ENCODE peak calls at places on chromosomes 11 and 22, in ten cellular contexts. One of them, this sample, is unnamed.
A peak's percentile ranks its signal among the peaks of the same experiment; 100 is the strongest.

GRCh38 chr11:17770048-17770652 is 35.6 kb downstream of the KCNC1 start:
- DNase-seq in heart right ventricle: no peak
- DNase-seq in ovary: no peak
- DNase-seq in fibroblast of the aortic adventitia: no peak
- DNase-seq in fibroblast of pulmonary artery: no peak
- DNase-seq in epithelial cell of proximal tubule: no peak
- DNase-seq in GM23338: peak; percentile 60
- DNase-seq in cardiac fibroblast: no peak
- DNase-seq in HFF-Myc: no peak
- DNase-seq in A549: peak; percentile 20
- DNase-seq in this sample: peak; percentile 19

GRCh38 chr11:77071077-77071476 is 4.3 kb downstream of the CAPN5 start:
- DNase-seq in heart right ventricle: no peak
- DNase-seq in ovary: no peak
- DNase-seq in fibroblast of the aortic adventitia: no peak
- DNase-seq in fibroblast of pulmonary artery: no peak
- DNase-seq in epithelial cell of proximal tubule: no peak
- DNase-seq in GM23338: no peak
- DNase-seq in cardiac fibroblast: no peak
- DNase-seq in HFF-Myc: no peak
- DNase-seq in A549: no peak
- DNase-seq in this sample: no peak

GRCh38 chr22:50441428-50441993 is 33.3 kb downstream of the SBF1 start:
- DNase-seq in heart right ventricle: peak; percentile 10
- DNase-seq in ovary: no peak
- DNase-seq in fibroblast of the aortic adventitia: no peak
- DNase-seq in fibroblast of pulmonary artery: no peak
- DNase-seq in epithelial cell of proximal tubule: no peak
- DNase-seq in GM23338: no peak
- DNase-seq in cardiac fibroblast: no peak
- DNase-seq in HFF-Myc: no peak
- DNase-seq in A549: no peak
- DNase-seq in this sample: no peak

GRCh38 chr11:16603890-16604783 is 134.3 kb upstream of the C11orf58 start:
- DNase-seq in heart right ventricle: peak; percentile 71
- DNase-seq in ovary: no peak
- DNase-seq in fibroblast of the aortic adventitia: no peak
- DNase-seq in fibroblast of pulmonary artery: peak; percentile 21
- DNase-seq in epithelial cell of proximal tubule: no peak
- DNase-seq in GM23338: peak; percentile 62
- DNase-seq in cardiac fibroblast: peak; percentile 42
- DNase-seq in HFF-Myc: no peak
- DNase-seq in A549: no peak
- DNase-seq in this sample: no peak

GRCh38 chr22:17087176-17088131 is 2.7 kb downstream of the IL17RA start:
- DNase-seq in heart right ventricle: no peak
- DNase-seq in ovary: no peak
- DNase-seq in fibroblast of the aortic adventitia: no peak
- DNase-seq in fibroblast of pulmonary artery: peak; percentile 45
- DNase-seq in epithelial cell of proximal tubule: no peak
- DNase-seq in GM23338: no peak
- DNase-seq in cardiac fibroblast: peak; percentile 55
- DNase-seq in HFF-Myc: no peak
- DNase-seq in A549: no peak
- DNase-seq in this sample: peak; percentile 88

GRCh38 chr22:41831828-41832552 is 915 bp upstream of the SREBF2 start:
- DNase-seq in heart right ventricle: no peak
- DNase-seq in ovary: no peak
- DNase-seq in fibroblast of the aortic adventitia: peak; percentile 36
- DNase-seq in fibroblast of pulmonary artery: no peak
- DNase-seq in epithelial cell of proximal tubule: no peak
- DNase-seq in GM23338: no peak
- DNase-seq in cardiac fibroblast: no peak
- DNase-seq in HFF-Myc: no peak
- DNase-seq in A549: no peak
- DNase-seq in this sample: peak; percentile 20

GRCh38 chr22:32329202-32329645 is 28.4 kb upstream of the RFPL3 start:
- DNase-seq in heart right ventricle: no peak
- DNase-seq in ovary: no peak
- DNase-seq in fibroblast of the aortic adventitia: no peak
- DNase-seq in fibroblast of pulmonary artery: no peak
- DNase-seq in epithelial cell of proximal tubule: no peak
- DNase-seq in GM23338: no peak
- DNase-seq in cardiac fibroblast: no peak
- DNase-seq in HFF-Myc: no peak
- DNase-seq in A549: no peak
- DNase-seq in this sample: no peak

GRCh38 chr11:62124186-62125113 is 639 bp downstream of the INCENP start:
- DNase-seq in heart right ventricle: no peak
- DNase-seq in ovary: no peak
- DNase-seq in fibroblast of the aortic adventitia: no peak
- DNase-seq in fibroblast of pulmonary artery: peak; percentile 17
- DNase-seq in epithelial cell of proximal tubule: no peak
- DNase-seq in GM23338: peak; percentile 39
- DNase-seq in cardiac fibroblast: peak; percentile 32
- DNase-seq in HFF-Myc: no peak
- DNase-seq in A549: no peak
- DNase-seq in this sample: peak; percentile 72

GRCh38 chr11:32616903-32617302 is 33.3 kb downstream of the EIF3M start:
- DNase-seq in heart right ventricle: no peak
- DNase-seq in ovary: no peak
- DNase-seq in fibroblast of the aortic adventitia: no peak
- DNase-seq in fibroblast of pulmonary artery: no peak
- DNase-seq in epithelial cell of proximal tubule: no peak
- DNase-seq in GM23338: no peak
- DNase-seq in cardiac fibroblast: no peak
- DNase-seq in HFF-Myc: no peak
- DNase-seq in A549: no peak
- DNase-seq in this sample: no peak

GRCh38 chr11:32610926-32611325 is 27.3 kb downstream of the EIF3M start:
- DNase-seq in heart right ventricle: no peak
- DNase-seq in ovary: no peak
- DNase-seq in fibroblast of the aortic adventitia: no peak
- DNase-seq in fibroblast of pulmonary artery: no peak
- DNase-seq in epithelial cell of proximal tubule: no peak
- DNase-seq in GM23338: no peak
- DNase-seq in cardiac fibroblast: no peak
- DNase-seq in HFF-Myc: no peak
- DNase-seq in A549: no peak
- DNase-seq in this sample: no peak

GRCh38 chr11:32613500-32614151 is 30.0 kb downstream of the EIF3M start:
- DNase-seq in heart right ventricle: no peak
- DNase-seq in ovary: no peak
- DNase-seq in fibroblast of the aortic adventitia: no peak
- DNase-seq in fibroblast of pulmonary artery: no peak
- DNase-seq in epithelial cell of proximal tubule: no peak
- DNase-seq in GM23338: no peak
- DNase-seq in cardiac fibroblast: no peak
- DNase-seq in HFF-Myc: no peak
- DNase-seq in A549: no peak
- DNase-seq in this sample: no peak

DNA sequence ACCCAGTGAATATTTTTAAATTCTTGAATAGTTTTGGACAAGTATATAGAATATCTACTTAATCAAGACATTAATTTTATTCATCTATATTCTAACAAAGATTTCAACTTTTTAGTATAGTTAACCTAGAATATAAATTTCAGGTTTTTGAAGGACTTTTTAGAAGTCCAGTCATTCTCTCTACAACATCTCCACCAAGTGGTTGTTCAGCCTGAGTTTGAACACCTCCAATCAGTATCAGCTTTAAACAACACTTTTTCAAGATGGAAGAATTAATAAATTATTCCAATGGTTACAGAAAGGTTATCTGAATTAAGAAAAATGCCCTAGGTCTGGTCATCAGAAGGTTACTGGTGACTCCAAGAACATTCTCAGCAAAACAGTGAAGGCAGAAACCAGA is 31.8 kb downstream of the EIF3M start:
- DNase-seq in heart right ventricle: no peak
- DNase-seq in ovary: no peak
- DNase-seq in fibroblast of the aortic adventitia: peak; percentile 45
- DNase-seq in fibroblast of pulmonary artery: peak; percentile 72
- DNase-seq in epithelial cell of proximal tubule: no peak
- DNase-seq in GM23338: peak; percentile 31
- DNase-seq in cardiac fibroblast: peak; percentile 67
- DNase-seq in HFF-Myc: no peak
- DNase-seq in A549: peak; percentile 20
- DNase-seq in this sample: no peak
- TF ChIP-seq CTCF in heart right ventricle: no peak
- TF ChIP-seq CTCF in ovary: no peak
- TF ChIP-seq CTCF in fibroblast of the aortic adventitia: peak; percentile 26
- TF ChIP-seq CTCF in fibroblast of pulmonary artery: peak; percentile 56
- TF ChIP-seq CTCF in epithelial cell of proximal tubule: peak; percentile 52
- TF ChIP-seq CTCF in GM23338: peak; percentile 56
- TF ChIP-seq CTCF in cardiac fibroblast: peak; percentile 20
- TF ChIP-seq CTCF in HFF-Myc: no peak
- TF ChIP-seq CTCF in A549: peak; percentile 35
- TF ChIP-seq CTCF in this sample: no peak

GRCh38 chr11:2138436-2139117 is 612 bp downstream of the IGF2 start:
- DNase-seq in heart right ventricle: peak; percentile 25
- DNase-seq in ovary: peak; percentile 32
- DNase-seq in fibroblast of the aortic adventitia: no peak
- DNase-seq in fibroblast of pulmonary artery: no peak
- DNase-seq in epithelial cell of proximal tubule: no peak
- DNase-seq in GM23338: peak; percentile 56
- DNase-seq in cardiac fibroblast: peak; percentile 16
- DNase-seq in HFF-Myc: no peak
- DNase-seq in A549: no peak
- DNase-seq in this sample: no peak
- H3K4me3 ChIP-seq in heart right ventricle: peak overlapping the region; percentile 55
- H3K4me3 ChIP-seq in ovary: peak overlapping the region; percentile 30
- H3K4me3 ChIP-seq in fibroblast of the aortic adventitia: no peak overlapping the region
- H3K4me3 ChIP-seq in fibroblast of pulmonary artery: no peak overlapping the region
- H3K4me3 ChIP-seq in epithelial cell of proximal tubule: no peak overlapping the region
- H3K4me3 ChIP-seq in GM23338: peak overlapping the region; percentile 59
- H3K4me3 ChIP-seq in cardiac fibroblast: peak overlapping the region; percentile 21
- H3K4me3 ChIP-seq in HFF-Myc: no peak overlapping the region
- H3K4me3 ChIP-seq in A549: peak overlapping the region; percentile 52
- H3K4me3 ChIP-seq in this sample: no peak overlapping the region

DNA sequence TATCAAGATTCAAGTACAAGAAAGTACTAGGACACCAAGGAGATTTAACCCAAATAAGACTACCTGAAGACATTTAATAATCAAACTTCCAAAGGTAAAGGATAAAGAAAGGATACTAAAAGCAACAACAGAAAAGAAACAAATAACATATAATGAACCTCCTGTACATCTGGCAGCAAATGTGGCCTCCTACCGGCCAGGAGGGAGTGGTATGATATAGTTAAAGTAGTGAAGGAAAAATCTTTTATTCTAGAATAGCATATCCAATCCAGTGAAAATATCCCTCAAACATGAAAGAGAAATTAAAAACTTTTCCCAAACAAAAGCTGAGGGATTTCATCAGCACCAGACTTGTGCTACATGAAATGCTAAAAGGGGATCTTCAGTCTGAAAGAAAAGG is 104.7 kb upstream of the GUCY1A2 start:
- DNase-seq in heart right ventricle: no peak
- DNase-seq in ovary: no peak
- DNase-seq in fibroblast of the aortic adventitia: no peak
- DNase-seq in fibroblast of pulmonary artery: peak; percentile 4
- DNase-seq in epithelial cell of proximal tubule: no peak
- DNase-seq in GM23338: no peak
- DNase-seq in cardiac fibroblast: no peak
- DNase-seq in HFF-Myc: no peak
- DNase-seq in A549: no peak
- DNase-seq in this sample: no peak
- TF ChIP-seq CTCF in heart right ventricle: no peak
- TF ChIP-seq CTCF in ovary: no peak
- TF ChIP-seq CTCF in fibroblast of the aortic adventitia: peak; percentile 8
- TF ChIP-seq CTCF in fibroblast of pulmonary artery: no peak
- TF ChIP-seq CTCF in epithelial cell of proximal tubule: no peak
- TF ChIP-seq CTCF in GM23338: peak; percentile 4
- TF ChIP-seq CTCF in cardiac fibroblast: no peak
- TF ChIP-seq CTCF in HFF-Myc: no peak
- TF ChIP-seq CTCF in A549: no peak
- TF ChIP-seq CTCF in this sample: no peak

GRCh38 chr11:10301656-10302293 is 3.1 kb upstream of the ADM start:
- DNase-seq in heart right ventricle: no peak
- DNase-seq in ovary: no peak
- DNase-seq in fibroblast of the aortic adventitia: peak; percentile 68
- DNase-seq in fibroblast of pulmonary artery: peak; percentile 72
- DNase-seq in epithelial cell of proximal tubule: no peak
- DNase-seq in GM23338: no peak
- DNase-seq in cardiac fibroblast: peak; percentile 66
- DNase-seq in HFF-Myc: no peak
- DNase-seq in A549: no peak
- DNase-seq in this sample: no peak
- H3K4me3 ChIP-seq in heart right ventricle: peak overlapping the region; percentile 85
- H3K4me3 ChIP-seq in ovary: no peak overlapping the region
- H3K4me3 ChIP-seq in fibroblast of the aortic adventitia: peak overlapping the region; percentile 96
- H3K4me3 ChIP-seq in fibroblast of pulmonary artery: peak overlapping the region; percentile 95
- H3K4me3 ChIP-seq in epithelial cell of proximal tubule: peak overlapping the region; percentile 87
- H3K4me3 ChIP-seq in GM23338: peak overlapping the region; percentile 92
- H3K4me3 ChIP-seq in cardiac fibroblast: peak overlapping the region; percentile 89
- H3K4me3 ChIP-seq in HFF-Myc: peak overlapping the region; percentile 79
- H3K4me3 ChIP-seq in A549: peak overlapping the region; percentile 75
- H3K4me3 ChIP-seq in this sample: peak overlapping the region; percentile 74

GRCh38 chr11:128520206-128520885 is 67.0 kb downstream of the ETS1 start:
- DNase-seq in heart right ventricle: no peak
- DNase-seq in ovary: no peak
- DNase-seq in fibroblast of the aortic adventitia: no peak
- DNase-seq in fibroblast of pulmonary artery: no peak
- DNase-seq in epithelial cell of proximal tubule: no peak
- DNase-seq in GM23338: no peak
- DNase-seq in cardiac fibroblast: no peak
- DNase-seq in HFF-Myc: no peak
- DNase-seq in A549: no peak
- DNase-seq in this sample: no peak
- TF ChIP-seq CTCF in heart right ventricle: no peak
- TF ChIP-seq CTCF in ovary: no peak
- TF ChIP-seq CTCF in fibroblast of the aortic adventitia: peak; percentile 5
- TF ChIP-seq CTCF in fibroblast of pulmonary artery: peak; percentile 19
- TF ChIP-seq CTCF in epithelial cell of proximal tubule: peak; percentile 27
- TF ChIP-seq CTCF in GM23338: no peak
- TF ChIP-seq CTCF in cardiac fibroblast: peak; percentile 15
- TF ChIP-seq CTCF in HFF-Myc: no peak
- TF ChIP-seq CTCF in A549: peak; percentile 16
- TF ChIP-seq CTCF in this sample: no peak